ENCODE peak calls at places on chromosome 11, in seven cellular contexts. N, M, Q, K, S, A and H are unnamed samples.

GRCh38 chr11:65571940-65572339 is 398 bp upstream of the FAM89B start:
- DNase-seq in N (no peak), A (no peak), S (no peak), K (no peak), M (no peak), Q (peak; percentile 52), H (no peak)

GRCh38 chr11:77547863-77548551 is 41.7 kb upstream of the AQP11 start:
- DNase-seq in Q (peak; percentile 33), K (peak; percentile 81), S (peak; percentile 41), M (peak; percentile 60), A (peak; percentile 47), N (no peak), H (peak; percentile 37)

GRCh38 chr11:126157326-126158030 is 54.0 kb downstream of the RPUSD4 start:
- DNase-seq in S (no peak), Q (no peak), K (no peak), N (no peak), M (no peak), A (no peak), H (no peak)

GRCh38 chr11:71996946-71997345 is 1.8 kb upstream of the IL18BP start:
- DNase-seq in Q (no peak), A (no peak), M (no peak), K (no peak), S (no peak), N (no peak), H (no peak)

GRCh38 chr11:84408946-84409411 is 1122.8 kb upstream of the CCDC90B start:
- DNase-seq in A (peak; percentile 66), N (no peak), M (peak; percentile 73), S (no peak), K (no peak), Q (no peak), H (no peak)

GRCh38 chr11:124475265-124475664 is 29.8 kb upstream of the OR8B8 start:
- DNase-seq in N (no peak), S (no peak), A (no peak), K (no peak), Q (no peak), M (no peak), H (no peak)

GRCh38 chr11:96337541-96338530 is 5.2 kb downstream of the MAML2 start:
- DNase-seq in A (no peak), Q (no peak), N (no peak), M (peak; percentile 44), S (no peak), K (peak; percentile 49), H (peak; percentile 25)

GRCh38 chr11:44711772-44712608 is 14.8 kb upstream of the TSPAN18 start:
- DNase-seq in M (no peak), A (no peak), Q (no peak), N (peak; percentile 37), S (no peak), K (no peak), H (no peak)

GRCh38 chr11:45451766-45452440 is 165.8 kb upstream of the SYT13 start:
- DNase-seq in A (peak; percentile 21), M (peak; percentile 18), N (no peak), K (no peak), Q (no peak), S (no peak), H (no peak)

GRCh38 chr11:67058506-67058905 is 1.9 kb downstream of the RHOD start:
- DNase-seq in Q (no peak), M (no peak), N (no peak), S (no peak), A (no peak), K (no peak), H (no peak)
- H3K4me3 ChIP-seq in Q (no peak overlapping the region), M (no peak overlapping the region), N (no peak overlapping the region), S (no peak overlapping the region), A (no peak overlapping the region), K (no peak overlapping the region), H (no peak overlapping the region)

DNA sequence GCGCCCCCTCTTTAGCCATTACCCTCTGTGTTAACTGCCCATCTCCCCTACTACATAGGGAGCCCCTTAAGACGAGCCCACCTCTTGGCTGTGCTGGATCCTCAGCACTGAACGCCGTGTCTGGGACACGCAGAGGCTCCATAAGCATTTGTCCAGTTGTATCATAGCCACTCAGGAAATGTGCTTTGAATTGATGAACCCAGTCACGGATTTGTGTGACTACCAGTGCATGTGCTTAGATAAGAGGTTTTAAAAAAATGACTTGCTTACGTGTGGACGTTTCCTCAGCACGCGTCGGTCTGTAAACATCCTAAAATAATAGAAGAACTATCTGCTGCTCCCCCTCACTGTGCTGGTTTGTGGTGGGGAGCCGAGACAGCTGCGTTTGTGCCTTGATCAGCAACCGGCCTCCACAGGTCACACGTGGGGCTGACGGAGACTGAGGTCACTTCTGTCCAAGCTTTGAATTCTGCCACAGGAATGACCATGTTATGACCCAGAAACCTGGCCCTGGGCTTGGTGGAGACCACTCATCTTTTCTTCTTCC is 4.2 kb downstream of the MICAL2 start:
- DNase-seq in M (peak; percentile 63), A (peak; percentile 71), S (no peak), K (no peak), N (no peak), Q (no peak), H (no peak)
- H3K4me1 ChIP-seq in M (peaks cover 26% of the 10 kb centered on the region), A (peaks cover 69% of the 10 kb centered on the region), S (peaks cover 15% of the 10 kb centered on the region), K (peaks cover 52% of the 10 kb centered on the region), N (peaks cover 4% of the 10 kb centered on the region), Q (peaks cover 26% of the 10 kb centered on the region), H (peaks cover 45% of the 10 kb centered on the region)

GRCh38 chr11:64303109-64304031 is 2.0 kb upstream of the ESRRA start:
- DNase-seq in M (no peak), N (peak; percentile 68), K (no peak), A (no peak), Q (no peak), S (no peak), H (no peak)
- H3K27ac ChIP-seq in M (no peak overlapping the region), N (no peak overlapping the region), K (no peak overlapping the region), A (no peak overlapping the region), Q (no peak overlapping the region), S (no peak overlapping the region), H (peak overlapping the region; percentile 90)

GRCh38 chr11:59010693-59011092 is 71.4 kb downstream of the GLYATL1 start:
- DNase-seq in N (no peak), Q (no peak), S (no peak), A (no peak), K (no peak), M (no peak), H (no peak)
- H3K4me3 ChIP-seq in N (no peak overlapping the region), Q (no peak overlapping the region), S (no peak overlapping the region), A (no peak overlapping the region), K (no peak overlapping the region), M (no peak overlapping the region), H (no peak overlapping the region)

GRCh38 chr11:569273-569885 is 6.9 kb upstream of the PHRF1 start:
- DNase-seq in Q (no peak), N (peak; percentile 79), M (no peak), K (no peak), A (no peak), S (no peak), H (peak; percentile 29)
- H3K4me1 ChIP-seq in Q (peaks cover 19% of the 10 kb centered on the region), N (peaks cover 8% of the 10 kb centered on the region), M (peaks cover 2% of the 10 kb centered on the region), K (peaks cover 30% of the 10 kb centered on the region), A (peaks cover 7% of the 10 kb centered on the region), S (peaks cover 12% of the 10 kb centered on the region), H (peaks cover 23% of the 10 kb centered on the region)

DNA sequence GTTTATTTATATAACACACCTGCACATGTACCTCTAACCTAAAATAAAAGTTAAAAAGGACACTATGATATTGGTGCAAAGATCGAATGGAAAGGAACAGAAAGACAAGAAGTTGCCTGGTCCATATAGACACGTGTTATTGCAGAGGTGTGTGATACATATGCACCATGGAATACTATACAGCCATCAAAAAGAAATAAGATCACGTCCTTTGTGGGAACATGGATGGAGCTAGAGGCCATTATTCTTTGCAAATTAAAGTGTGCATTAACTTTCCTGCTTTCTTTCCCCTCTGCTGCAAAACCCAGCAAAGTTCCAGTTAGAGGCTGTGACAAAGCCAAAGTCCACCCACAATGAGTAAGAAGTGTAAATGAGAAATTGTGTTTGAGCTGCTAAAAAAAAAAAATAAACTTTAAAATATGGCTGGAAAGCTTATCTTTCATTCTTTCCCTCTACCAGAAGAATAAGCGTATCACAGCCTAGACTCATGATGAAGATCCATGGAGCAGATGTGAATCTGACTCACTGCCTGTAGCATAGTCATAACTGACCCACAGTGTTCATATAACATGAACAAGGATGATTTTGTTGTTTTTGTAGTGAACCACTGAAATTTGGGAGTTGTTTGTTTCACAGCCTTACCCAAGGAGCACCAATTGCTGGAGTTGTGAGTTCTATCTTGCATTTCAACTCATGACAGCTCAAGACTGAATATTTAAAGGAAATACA is 9.6 kb downstream of the OR52K1 start:
- DNase-seq in K (no peak), A (no peak), S (no peak), N (no peak), M (no peak), Q (no peak), H (no peak)
- H3K27ac ChIP-seq in K (no peak overlapping the region), A (no peak overlapping the region), S (no peak overlapping the region), N (no peak overlapping the region), M (no peak overlapping the region), Q (no peak overlapping the region), H (no peak overlapping the region)

GRCh38 chr11:94769897-94770296 is 1.7 kb downstream of the AMOTL1 start:
- DNase-seq in M (no peak), Q (peak; percentile 47), A (no peak), K (no peak), S (no peak), N (no peak), H (no peak)
- H3K4me3 ChIP-seq in M (peak overlapping the region; percentile 85), Q (no peak overlapping the region), A (peak overlapping the region; percentile 94), K (peak overlapping the region; percentile 65), S (peak overlapping the region; percentile 77), N (peak overlapping the region; percentile 90), H (no peak overlapping the region)